ENCODE peak calls at places on chromosomes 7 and 10, in four cellular contexts. D is GM23338, A is HCT116, Y is HepG2. K is an unnamed sample. For H3K27me3, the result is how much of the 10 kb centered on the place peaks cover.

GRCh38 chr7:99314504-99314903 is 11.2 kb upstream of the ARPC1A start:
- DNase-seq in D (no peak), Y (no peak), A (no peak), K (no peak)

GRCh38 chr7:139034855-139035587 is 821 bp downstream of the ZC3HAV1L start:
- DNase-seq in D (peak), Y (no peak), A (no peak), K (peak)

GRCh38 chr7:122663733-122664132 is 35.2 kb downstream of the RNF133 start:
- DNase-seq in A (no peak), D (no peak), Y (no peak), K (no peak)

GRCh38 chr7:150351587-150352194 is 10.3 kb upstream of the RARRES2 start:
- DNase-seq in Y (no peak), A (no peak), D (peak), K (no peak)

GRCh38 chr7:66800591-66800990 is 60.1 kb downstream of the RABGEF1 start:
- DNase-seq in Y (no peak), D (no peak), A (no peak), K (no peak)

GRCh38 chr7:115522174-115522573 is 508.4 kb downstream of the TFEC start:
- DNase-seq in A (no peak), D (no peak), Y (no peak), K (no peak)

GRCh38 chr10:74624501-74624900 is 201.9 kb upstream of the KAT6B start:
- DNase-seq in D (no peak), A (no peak), Y (no peak), K (no peak)

GRCh38 chr10:4656576-4657194 is 169.3 kb upstream of the AKR1E2 start:
- DNase-seq in Y (peak), D (peak), A (peak), K (peak)

GRCh38 chr7:112930787-112931186 is 140.6 kb upstream of the TMEM168 start:
- DNase-seq in A (no peak), D (no peak), Y (peak), K (no peak)

GRCh38 chr7:10237306-10237705 is 736.4 kb upstream of the PHF14 start:
- DNase-seq in Y (peak), A (peak), D (no peak), K (no peak)
- H3K27me3 ChIP-seq in Y (under half), A (under half), D (under half), K (under half)

GRCh38 chr10:90288403-90288933 is 569.4 kb downstream of the HTR7 start:
- DNase-seq in D (peak), Y (no peak), A (peak), K (no peak)

GRCh38 chr10:90286406-90286805 is 571.4 kb downstream of the HTR7 start:
- DNase-seq in Y (no peak), A (no peak), D (no peak), K (no peak)

GRCh38 chr10:90286941-90287340 is 570.9 kb downstream of the HTR7 start:
- DNase-seq in A (no peak), D (no peak), Y (no peak), K (no peak)

GRCh38 chr10:90293629-90294028 is 564.2 kb downstream of the HTR7 start:
- DNase-seq in A (no peak), Y (no peak), D (no peak), K (no peak)

GRCh38 chr10:90289037-90289436 is 568.8 kb downstream of the HTR7 start:
- DNase-seq in Y (no peak), A (no peak), D (no peak), K (no peak)
- H3K4me2 ChIP-seq in Y (no peak), A (no peak), D (no peak), K (no peak)

GRCh38 chr7:22195402-22195801 is 161.6 kb downstream of the RAPGEF5 start:
- DNase-seq in D (no peak), Y (no peak), A (no peak), K (no peak)

GRCh38 chr7:22193361-22194016 is 163.5 kb downstream of the RAPGEF5 start:
- DNase-seq in A (no peak), D (peak), Y (no peak), K (no peak)

GRCh38 chr7:22190736-22191135 is 166.2 kb downstream of the RAPGEF5 start:
- DNase-seq in Y (no peak), D (no peak), A (no peak), K (no peak)

GRCh38 chr7:22194633-22195273 is 162.2 kb downstream of the RAPGEF5 start:
- DNase-seq in D (no peak), Y (no peak), A (no peak), K (no peak)

GRCh38 chr7:22192778-22193177 is 164.2 kb downstream of the RAPGEF5 start:
- DNase-seq in D (no peak), Y (no peak), A (no peak), K (no peak)
- H3K27me3 ChIP-seq in D (under half), Y (under half), A (under half), K (under half)

GRCh38 chr10:86439544-86439943 is 72.9 kb upstream of the GRID1 start:
- DNase-seq in D (no peak), Y (peak), A (no peak), K (no peak)

GRCh38 chr10:86446424-86446823 is 75.2 kb downstream of the WAPL start:
- DNase-seq in D (no peak), Y (no peak), A (no peak), K (no peak)

GRCh38 chr10:86443936-86444335 is 77.3 kb upstream of the GRID1 start:
- DNase-seq in D (no peak), A (no peak), Y (no peak), K (no peak)

GRCh38 chr10:86440874-86441838 is 74.6 kb upstream of the GRID1 start:
- DNase-seq in A (no peak), D (no peak), Y (peak), K (no peak)

GRCh38 chr10:86443069-86443468 is 76.5 kb upstream of the GRID1 start:
- DNase-seq in Y (peak), D (no peak), A (no peak), K (no peak)
- H3K4me2 ChIP-seq in Y (no peak), D (no peak), A (no peak), K (no peak)

DNA sequence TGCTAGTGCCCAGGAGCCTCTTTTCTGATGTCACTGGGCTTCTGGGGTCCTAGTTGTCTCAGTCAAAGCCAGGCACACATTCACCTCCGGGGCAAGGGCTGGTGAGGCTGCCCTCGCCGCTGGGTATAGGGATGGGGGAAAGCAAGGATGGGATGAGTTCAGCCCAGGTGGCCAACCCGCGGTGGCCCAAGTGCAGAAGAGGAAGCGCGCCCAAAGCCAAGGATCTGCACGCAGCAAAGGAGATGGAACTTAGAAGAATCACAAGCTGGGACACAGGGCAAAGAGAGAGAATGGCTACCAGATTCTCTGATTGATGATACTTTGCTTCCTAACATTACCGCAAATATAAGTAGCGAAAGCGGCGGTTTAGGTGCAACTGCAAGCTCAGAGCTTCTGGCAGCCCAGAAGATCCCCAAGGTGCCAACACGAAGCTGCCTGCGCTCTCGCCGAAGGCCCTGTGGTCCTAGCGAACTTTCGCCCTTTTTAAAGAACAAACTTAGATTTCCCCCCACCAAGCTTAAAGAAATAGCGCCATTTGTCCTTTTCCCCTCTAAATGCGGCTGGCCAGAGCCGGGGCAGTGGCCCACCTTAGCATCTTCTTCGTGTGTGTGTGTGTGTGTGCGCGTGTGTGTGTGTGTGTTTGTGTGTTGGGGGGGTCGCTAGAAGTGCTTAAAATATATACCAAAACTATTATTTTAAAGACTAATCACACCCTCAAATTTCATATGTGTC is 911 bp upstream of the MKX start:
- DNase-seq in Y (no peak), D (peak), A (no peak), K (no peak)
- H3K27me3 ChIP-seq in Y (under half), D (half or more), A (under half), K (under half)

DNA sequence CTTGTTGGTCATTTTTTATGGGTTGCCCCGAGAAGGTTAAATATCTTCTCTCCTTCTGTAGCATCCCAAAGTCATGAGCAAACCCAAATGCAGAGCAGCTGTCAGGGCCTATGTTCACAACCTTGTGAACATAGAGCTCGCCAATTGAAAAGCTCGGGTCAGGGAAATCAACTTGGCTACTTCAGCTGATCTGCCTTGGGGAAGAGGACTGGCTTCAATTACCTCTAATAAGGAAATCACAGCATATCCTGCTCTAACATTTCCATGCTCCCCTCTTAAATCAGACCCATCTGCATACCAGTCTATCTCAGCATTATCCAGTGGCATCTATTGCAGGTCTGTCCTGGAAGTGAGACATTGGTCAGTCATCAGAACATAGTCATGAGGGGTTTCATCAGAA is 105.6 kb downstream of the ANKRD26 start:
- DNase-seq in A (no peak), D (no peak), Y (no peak), K (no peak)
- H3K4me2 ChIP-seq in A (no peak), D (no peak), Y (no peak), K (no peak)

DNA sequence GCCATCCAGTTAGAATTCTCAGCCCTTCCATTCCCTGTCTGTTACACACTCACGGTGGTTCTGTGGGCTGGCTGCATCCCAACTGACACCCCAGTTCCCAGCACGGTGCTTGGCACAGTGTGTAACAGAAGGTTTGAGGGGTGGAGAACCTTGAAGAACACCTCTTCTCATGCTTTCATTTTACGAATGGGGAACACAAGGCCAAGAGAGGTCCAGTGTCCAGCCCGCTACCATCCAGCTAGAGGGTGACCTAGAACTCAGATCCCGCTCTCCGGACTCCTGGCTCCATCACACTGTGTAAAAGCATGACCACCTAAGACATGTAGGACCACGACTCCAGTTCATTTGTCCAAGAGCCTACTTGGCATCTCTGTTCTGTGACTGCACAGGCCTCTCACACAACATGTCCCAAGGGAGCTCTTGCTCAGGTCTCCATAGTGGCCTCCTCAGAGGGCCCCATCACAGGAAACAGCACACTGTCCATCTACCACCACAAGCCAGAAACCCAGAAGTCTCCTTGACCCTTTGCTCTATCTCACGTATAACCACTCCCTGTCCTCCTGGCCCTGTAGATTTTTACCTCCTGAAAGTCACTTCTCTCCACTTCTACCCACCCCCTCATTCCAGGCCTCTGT is 2.8 kb upstream of the CDH23 start:
- DNase-seq in D (no peak), A (no peak), Y (no peak), K (no peak)
- H3K27me3 ChIP-seq in D (under half), A (under half), Y (under half), K (under half)

GRCh38 chr10:113291413-113291812 is 261.4 kb upstream of the HABP2 start:
- DNase-seq in Y (no peak), A (no peak), D (no peak), K (no peak)

GRCh38 chr10:113287592-113287991 is 265.3 kb upstream of the HABP2 start:
- DNase-seq in A (no peak), D (no peak), Y (no peak), K (no peak)

GRCh38 chr10:113292743-113293142 is 260.1 kb upstream of the HABP2 start:
- DNase-seq in D (no peak), Y (no peak), A (no peak), K (no peak)

GRCh38 chr10:113292086-113292485 is 260.8 kb upstream of the HABP2 start:
- DNase-seq in A (no peak), Y (no peak), D (no peak), K (no peak)

GRCh38 chr10:113290137-113290536 is 262.7 kb upstream of the HABP2 start:
- DNase-seq in A (no peak), D (no peak), Y (no peak), K (no peak)
- H3K4me2 ChIP-seq in A (no peak), D (no peak), Y (no peak), K (no peak)